ENCODE peak calls at places on chromosomes 2 and 18, in ten cellular contexts. D, Y, Z, M, C, X, I, T, N and Q are unnamed samples.

GRCh38 chr18:3248670-3249359 is 1.2 kb downstream of the MYL12A start:
- DNase-seq in D (peak), Y (no peak), Z (no peak), M (no peak), C (peak), X (no peak), I (no peak), T (no peak), N (peak), Q (peak)

GRCh38 chr18:60543646-60544045 is 171.1 kb upstream of the MC4R start:
- DNase-seq in D (no peak), Y (no peak), Z (no peak), M (no peak), C (peak), X (no peak), I (no peak), T (no peak), N (no peak), Q (no peak)

GRCh38 chr2:191488135-191488534 is 189.8 kb upstream of the NABP1 start:
- DNase-seq in D (no peak), Y (no peak), Z (no peak), M (no peak), C (no peak), X (no peak), I (no peak), T (no peak), N (no peak), Q (no peak)

GRCh38 chr2:26495705-26496271 is 17.9 kb upstream of the OTOF start:
- DNase-seq in D (no peak), Y (no peak), Z (no peak), M (no peak), C (no peak), X (peak), I (no peak), T (no peak), N (no peak), Q (no peak)

GRCh38 chr2:79776461-79777146 is 263.8 kb downstream of the CTNNA2 start:
- DNase-seq in D (no peak), Y (no peak), Z (no peak), M (no peak), C (no peak), X (no peak), I (no peak), T (no peak), N (no peak), Q (no peak)

GRCh38 chr2:197954328-197954727 is 149.9 kb downstream of the PLCL1 start:
- DNase-seq in D (no peak), Y (no peak), Z (no peak), M (no peak), C (no peak), X (no peak), I (no peak), T (no peak), N (no peak), Q (no peak)

GRCh38 chr2:28764909-28765308 is 13.3 kb downstream of the PPP1CB start:
- DNase-seq in D (no peak), Y (no peak), Z (no peak), M (no peak), C (no peak), X (no peak), I (no peak), T (no peak), N (no peak), Q (no peak)

GRCh38 chr18:6645246-6645645 is 84.3 kb upstream of the ARHGAP28 start:
- DNase-seq in D (no peak), Y (no peak), Z (no peak), M (no peak), C (no peak), X (no peak), I (no peak), T (no peak), N (no peak), Q (no peak)

GRCh38 chr2:64987001-64987962 is 1.9 kb upstream of the SLC1A4 start:
- DNase-seq in D (peak), Y (no peak), Z (no peak), M (no peak), C (peak), X (no peak), I (no peak), T (no peak), N (no peak), Q (no peak)

GRCh38 chr2:42944744-42945415 is 152.5 kb upstream of the HAAO start:
- DNase-seq in D (peak), Y (no peak), Z (no peak), M (no peak), C (peak), X (no peak), I (no peak), T (peak), N (peak), Q (peak)

GRCh38 chr2:214104219-214104618 is 306.6 kb upstream of the VWC2L start:
- DNase-seq in D (no peak), Y (no peak), Z (no peak), M (no peak), C (no peak), X (peak), I (no peak), T (no peak), N (no peak), Q (peak)

GRCh38 chr2:199704358-199705238 is 146.4 kb downstream of the FTCDNL1 start:
- DNase-seq in D (peak), Y (no peak), Z (no peak), M (peak), C (peak), X (no peak), I (no peak), T (no peak), N (no peak), Q (peak)

GRCh38 chr18:47909484-47909883 is 21.0 kb downstream of the SMAD2 start:
- DNase-seq in D (no peak), Y (no peak), Z (no peak), M (no peak), C (no peak), X (peak), I (no peak), T (no peak), N (no peak), Q (no peak)

GRCh38 chr2:219284501-219285347 is 5.6 kb downstream of the DNAJB2 start:
- DNase-seq in D (no peak), Y (no peak), Z (no peak), M (no peak), C (no peak), X (no peak), I (no peak), T (no peak), N (no peak), Q (no peak)

GRCh38 chr2:114022360-114023085 is 132.6 kb downstream of the ACTR3 start:
- DNase-seq in D (no peak), Y (no peak), Z (no peak), M (no peak), C (peak), X (no peak), I (no peak), T (no peak), N (peak), Q (no peak)

GRCh38 chr2:127007652-127008051 is 99.3 kb downstream of the BIN1 start:
- DNase-seq in D (no peak), Y (no peak), Z (no peak), M (no peak), C (peak), X (no peak), I (no peak), T (no peak), N (peak), Q (no peak)

GRCh38 chr2:69139778-69140177 is 126.8 kb downstream of the ANTXR1 start:
- DNase-seq in D (no peak), Y (no peak), Z (no peak), M (no peak), C (no peak), X (no peak), I (no peak), T (no peak), N (no peak), Q (no peak)

GRCh38 chr2:121721926-121722325 is 14.7 kb downstream of the NIFK start:
- DNase-seq in D (no peak), Y (no peak), Z (no peak), M (peak), C (peak), X (no peak), I (no peak), T (no peak), N (no peak), Q (no peak)

GRCh38 chr2:113157897-113158753 is 15.6 kb upstream of the PSD4 start:
- DNase-seq in D (no peak), Y (no peak), Z (no peak), M (no peak), C (peak), X (no peak), I (no peak), T (no peak), N (no peak), Q (no peak)

GRCh38 chr2:101748000-101748399 is 50.5 kb downstream of the MAP4K4 start:
- DNase-seq in D (no peak), Y (no peak), Z (no peak), M (no peak), C (no peak), X (no peak), I (no peak), T (no peak), N (no peak), Q (no peak)

GRCh38 chr18:31648966-31649429 is 35.4 kb downstream of the B4GALT6 start:
- DNase-seq in D (no peak), Y (no peak), Z (no peak), M (peak), C (peak), X (no peak), I (no peak), T (no peak), N (peak), Q (peak)

GRCh38 chr2:11333431-11334183 is 10.8 kb downstream of the ROCK2 start:
- DNase-seq in D (no peak), Y (no peak), Z (no peak), M (no peak), C (no peak), X (no peak), I (no peak), T (no peak), N (no peak), Q (no peak)

GRCh38 chr2:86291328-86291662 is 46.1 kb downstream of the REEP1 start:
- DNase-seq in D (no peak), Y (no peak), Z (no peak), M (no peak), C (no peak), X (no peak), I (no peak), T (no peak), N (no peak), Q (no peak)

GRCh38 chr18:32346667-32347066 is 124.0 kb downstream of the GAREM1 start:
- DNase-seq in D (no peak), Y (no peak), Z (no peak), M (no peak), C (peak), X (no peak), I (no peak), T (no peak), N (no peak), Q (no peak)

GRCh38 chr18:13500227-13500865 is 226.0 kb downstream of the FAM210A start:
- DNase-seq in D (no peak), Y (no peak), Z (no peak), M (peak), C (peak), X (peak), I (peak), T (no peak), N (no peak), Q (peak)

GRCh38 chr2:134392689-134393476 is 139.0 kb downstream of the MGAT5 start:
- DNase-seq in D (no peak), Y (no peak), Z (no peak), M (no peak), C (peak), X (no peak), I (peak), T (no peak), N (no peak), Q (no peak)

GRCh38 chr2:27651056-27651455 is 12.4 kb downstream of the SUPT7L start:
- DNase-seq in D (no peak), Y (no peak), Z (no peak), M (no peak), C (peak), X (no peak), I (no peak), T (no peak), N (no peak), Q (no peak)

GRCh38 chr2:225400060-225400511 is 576 bp downstream of the NYAP2 start:
- DNase-seq in D (peak), Y (no peak), Z (peak), M (peak), C (peak), X (peak), I (no peak), T (peak), N (no peak), Q (peak)

GRCh38 chr2:101188683-101189405 is 37.7 kb upstream of the TBC1D8 start:
- DNase-seq in D (peak), Y (no peak), Z (no peak), M (no peak), C (peak), X (peak), I (no peak), T (peak), N (peak), Q (peak)